ENCODE peak calls at places on chromosomes 5 and 9, in five cellular contexts. G is prostate gland, B is adrenal gland, H is suprapubic skin, A is heart left ventricle. E is an unnamed sample.

GRCh38 chr9:7910426-7911015 is 110.9 kb upstream of the DMAC1 start:
- DNase-seq in G (no peak), B (no peak), H (no peak), A (peak; percentile 32), E (no peak)

GRCh38 chr9:93531374-93531773 is 45.0 kb upstream of the PHF2 start:
- DNase-seq in G (no peak), B (peak; percentile 65), H (peak; percentile 21), A (no peak), E (no peak)

GRCh38 chr9:14814229-14814628 is 91.7 kb upstream of the CER1 start:
- DNase-seq in G (no peak), B (no peak), H (no peak), A (no peak), E (no peak)

GRCh38 chr5:180395540-180396274 is 42.6 kb upstream of the GFPT2 start:
- DNase-seq in G (no peak), B (peak; percentile 4), H (no peak), A (no peak), E (no peak)

GRCh38 chr9:34577635-34578240 is 11.8 kb downstream of the CNTFR start:
- DNase-seq in G (no peak), B (no peak), H (no peak), A (no peak), E (no peak)

GRCh38 chr9:10612649-10613398 is at the start of gene PTPRD:
- DNase-seq in G (no peak), B (peak; percentile 2), H (no peak), A (no peak), E (peak; percentile 44)

GRCh38 chr5:145903113-145903512 is 30.3 kb upstream of the GRXCR2 start:
- DNase-seq in G (no peak), B (no peak), H (no peak), A (no peak), E (no peak)

GRCh38 chr5:60195083-60195482 is 301.6 kb upstream of the PDE4D start:
- DNase-seq in G (no peak), B (no peak), H (no peak), A (no peak), E (no peak)

GRCh38 chr5:42749020-42749419 is 7.6 kb upstream of the CCDC152 start:
- DNase-seq in G (no peak), B (no peak), H (no peak), A (no peak), E (no peak)

GRCh38 chr5:157339409-157339808 is 73.5 kb downstream of the CYFIP2 start:
- DNase-seq in G (no peak), B (no peak), H (no peak), A (no peak), E (no peak)

GRCh38 chr9:116753389-116753788 is 66.3 kb downstream of the TRIM32 start:
- DNase-seq in G (no peak), B (no peak), H (no peak), A (no peak), E (no peak)

GRCh38 chr9:117250610-117251215 is 164.1 kb downstream of the ASTN2 start:
- DNase-seq in G (no peak), B (no peak), H (no peak), A (no peak), E (no peak)

GRCh38 chr5:59698207-59698606 is 195.3 kb downstream of the PDE4D start:
- DNase-seq in G (no peak), B (no peak), H (no peak), A (no peak), E (no peak)

GRCh38 chr9:136088939-136089696 is 6.0 kb downstream of the NACC2 start:
- DNase-seq in G (no peak), B (no peak), H (peak; percentile 61), A (no peak), E (no peak)

GRCh38 chr5:54347221-54347865 is 37.0 kb upstream of the ARL15 start:
- DNase-seq in G (no peak), B (no peak), H (no peak), A (no peak), E (no peak)

GRCh38 chr9:116574027-116574679 is 113.0 kb upstream of the TRIM32 start:
- DNase-seq in G (no peak), B (no peak), H (no peak), A (no peak), E (no peak)

GRCh38 chr9:123775885-123776284 is 154.0 kb downstream of the DENND1A start:
- DNase-seq in G (no peak), B (no peak), H (no peak), A (no peak), E (no peak)

GRCh38 chr5:136738829-136739228 is 373.5 kb upstream of the TRPC7 start:
- DNase-seq in G (no peak), B (no peak), H (no peak), A (no peak), E (no peak)

GRCh38 chr5:114790403-114790792 is 379.3 kb downstream of the TRIM36 start:
- DNase-seq in G (no peak), B (no peak), H (no peak), A (no peak), E (no peak)

GRCh38 chr5:76196886-76197489 is 113.8 kb downstream of the SV2C start:
- DNase-seq in G (no peak), B (no peak), H (no peak), A (no peak), E (no peak)

GRCh38 chr5:163504091-163504931 is 1.1 kb upstream of the MAT2B start:
- DNase-seq in G (peak; percentile 43), B (peak; percentile 54), H (peak; percentile 70), A (peak; percentile 33), E (peak; percentile 64)

GRCh38 chr5:81767097-81767496 is 16.2 kb upstream of the SSBP2 start:
- DNase-seq in G (no peak), B (no peak), H (no peak), A (no peak), E (no peak)

GRCh38 chr5:134539732-134540131 is 14.3 kb downstream of the JADE2 start:
- DNase-seq in G (no peak), B (no peak), H (no peak), A (no peak), E (no peak)

DNA sequence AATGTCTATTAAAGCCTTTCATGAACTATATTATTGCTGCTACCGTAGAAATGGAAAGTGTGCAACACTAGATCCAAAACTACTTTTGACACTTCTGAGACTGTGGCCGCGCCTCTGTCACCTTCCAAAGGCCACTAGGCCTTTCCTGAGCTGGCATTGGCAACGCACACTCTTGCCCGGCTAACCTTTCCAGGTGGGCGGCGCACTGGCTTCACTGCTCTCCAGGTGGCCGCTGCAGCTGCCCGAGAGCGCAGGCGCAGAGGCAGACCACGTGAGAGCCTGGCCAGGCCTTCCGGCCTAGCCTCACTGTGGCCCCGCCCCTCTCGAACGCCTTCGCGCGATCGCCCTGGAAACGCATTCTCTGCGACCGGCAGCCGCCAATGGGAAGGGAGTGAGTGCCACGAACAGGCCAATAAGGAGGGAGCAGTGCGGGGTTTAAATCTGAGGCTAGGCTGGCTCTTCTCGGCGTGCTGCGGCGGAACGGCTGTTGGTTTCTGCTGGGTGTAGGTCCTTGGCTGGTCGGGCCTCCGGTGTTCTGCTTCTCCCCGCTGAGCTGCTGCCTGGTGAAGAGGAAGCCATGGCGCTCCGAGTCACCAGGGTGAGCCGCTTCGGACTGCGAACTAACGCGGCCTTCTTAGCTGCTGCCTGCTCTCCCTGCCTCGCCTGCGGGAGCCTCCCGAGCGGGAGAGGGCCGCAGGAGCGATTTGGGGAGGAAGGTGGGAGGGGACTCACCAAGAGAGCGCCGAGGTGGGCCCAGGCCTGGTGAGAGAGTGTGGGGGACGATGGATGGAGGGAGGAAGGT is at the start of gene CCNB1:
- DNase-seq in G (peak; percentile 97), B (peak; percentile 99), H (peak; percentile 98), A (peak; percentile 97), E (peak; percentile 99)
- TF ChIP-seq POLR2A in G (peak; percentile 39), B (peak; percentile 62), H (no peak), A (no peak), E (no peak)

DNA sequence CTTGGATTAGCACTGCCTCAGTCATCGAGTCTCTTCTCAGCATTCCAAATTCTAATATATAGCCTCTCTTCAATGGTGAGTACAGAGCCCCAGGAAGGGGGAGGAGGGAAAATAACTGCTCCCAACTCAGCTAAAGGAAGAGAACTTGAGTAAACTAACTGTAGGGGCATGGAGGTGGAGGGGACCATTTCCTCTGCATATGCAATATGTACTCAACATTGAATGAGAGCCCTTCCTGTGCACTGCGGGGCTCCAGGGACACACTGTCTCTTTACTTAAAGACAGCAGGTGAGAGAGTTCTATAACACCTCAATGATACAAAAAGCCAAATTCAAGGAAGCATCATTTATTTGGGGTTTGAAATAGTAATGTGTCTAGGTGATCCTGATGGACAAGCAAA is 75.1 kb downstream of the GNAQ start:
- DNase-seq in G (no peak), B (no peak), H (no peak), A (no peak), E (no peak)
- H3K4me3 ChIP-seq in G (no peak overlapping the region), B (no peak overlapping the region), H (no peak overlapping the region), A (no peak overlapping the region), E (no peak overlapping the region)

GRCh38 chr9:128192601-128193371 is 1.4 kb upstream of the CIZ1 start:
- DNase-seq in G (peak; percentile 86), B (peak; percentile 93), H (peak; percentile 91), A (peak; percentile 87), E (peak; percentile 81)
- TF ChIP-seq POLR2A in G (peak; percentile 57), B (peak; percentile 81), H (peak; percentile 49), A (peak; percentile 45), E (no peak)

GRCh38 chr5:95711501-95712346 is 19.4 kb upstream of the RHOBTB3 start:
- DNase-seq in G (no peak), B (no peak), H (no peak), A (no peak), E (no peak)
- H3K4me3 ChIP-seq in G (no peak overlapping the region), B (no peak overlapping the region), H (no peak overlapping the region), A (no peak overlapping the region), E (peak overlapping the region; percentile 24)

DNA sequence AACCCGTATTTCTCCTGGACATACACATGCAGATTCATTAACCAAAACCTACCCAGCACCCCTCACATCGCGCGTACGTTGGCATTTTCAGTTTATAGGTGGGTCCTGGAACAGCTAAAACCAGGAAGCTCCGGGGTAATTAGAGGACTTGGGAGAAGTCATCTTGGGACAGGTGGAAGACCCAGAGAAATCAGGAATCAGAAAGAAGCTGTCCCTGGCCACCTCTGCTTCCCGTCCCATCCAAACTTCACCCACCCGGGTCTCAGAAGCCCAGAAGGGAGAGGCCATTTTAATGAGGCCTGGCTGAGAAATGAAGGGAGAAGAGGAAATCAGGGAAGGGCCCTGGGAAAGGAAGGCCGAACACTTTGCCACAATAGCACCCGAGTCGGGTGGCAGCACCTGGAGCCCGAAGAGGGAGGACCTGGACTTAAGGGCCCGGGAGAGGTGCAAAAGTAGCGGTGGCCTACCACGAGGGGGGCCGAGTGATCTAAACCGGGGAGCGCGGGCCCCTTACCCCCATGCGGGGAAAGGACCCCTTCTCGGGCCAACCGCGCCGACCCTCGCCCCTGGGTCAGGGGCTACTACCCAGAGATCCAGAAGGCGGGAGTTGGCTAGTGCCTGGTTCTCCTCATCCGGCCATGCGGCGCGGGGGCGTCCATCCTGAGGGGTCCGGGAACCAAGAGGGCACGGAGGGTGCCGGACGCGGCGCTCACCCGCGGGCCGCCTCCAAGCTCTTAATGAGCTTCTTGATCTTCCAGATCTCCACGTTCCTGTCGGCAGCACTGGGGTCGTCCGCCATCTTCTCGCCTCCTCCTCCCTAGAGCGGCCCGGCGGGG is 698 bp downstream of the ETF1 start:
- DNase-seq in G (no peak), B (no peak), H (no peak), A (no peak), E (no peak)
- TF ChIP-seq POLR2A in G (no peak), B (peak; percentile 13), H (no peak), A (no peak), E (no peak)

GRCh38 chr5:55371145-55371544 is 63.4 kb downstream of the MTREX start:
- DNase-seq in G (no peak), B (no peak), H (no peak), A (no peak), E (no peak)
- H3K4me3 ChIP-seq in G (no peak overlapping the region), B (no peak overlapping the region), H (no peak overlapping the region), A (no peak overlapping the region), E (no peak overlapping the region)